ENCODE peak calls at places on chromosomes 7 and 10, in four cellular contexts. I is smooth muscle cell of the brain vasculature, X is foreskin fibroblast, V is hypothalamus. R is an unnamed sample.
A peak's percentile ranks its signal among the peaks of the same experiment; 100 is the strongest.

GRCh38 chr10:78724846-78725245 is 343.9 kb upstream of the ZMIZ1 start:
- DNase-seq in V (no peak), I (no peak), X (no peak), R (no peak)

GRCh38 chr10:110337906-110338305 is 33.2 kb upstream of the SMNDC1 start:
- DNase-seq in I (no peak), X (peak; percentile 70), V (no peak), R (no peak)

GRCh38 chr10:74082319-74082718 is 68.3 kb downstream of the AP3M1 start:
- DNase-seq in I (no peak), X (no peak), V (no peak), R (no peak)

GRCh38 chr10:132487241-132488135 is 50.1 kb upstream of the INPP5A start:
- DNase-seq in X (no peak), V (no peak), I (no peak), R (no peak)

GRCh38 chr10:35517431-35518181 is 87.5 kb upstream of the GJD4 start:
- DNase-seq in X (peak; percentile 30), I (no peak), V (peak; percentile 13), R (peak; percentile 10)

GRCh38 chr10:48905311-48905710 is 34.3 kb downstream of the LRRC18 start:
- DNase-seq in I (no peak), V (no peak), X (no peak), R (no peak)

GRCh38 chr7:133253522-133253882 is 624 bp downstream of the EXOC4 start:
- DNase-seq in I (no peak), V (no peak), X (no peak), R (no peak)

GRCh38 chr10:1731592-1731991 is 5.7 kb downstream of the ADARB2 start:
- DNase-seq in V (no peak), X (no peak), I (no peak), R (no peak)

GRCh38 chr10:1253476-1254353 is 197.5 kb downstream of the WDR37 start:
- DNase-seq in V (no peak), I (no peak), X (no peak), R (no peak)

GRCh38 chr10:100998183-100998990 is 1.2 kb upstream of the LZTS2 start:
- DNase-seq in I (peak; percentile 82), V (peak; percentile 94), X (peak; percentile 79), R (peak; percentile 62)

R was measured in GM04504.